ENCODE peak calls at places on chromosomes 16 and 17, in eight cellular contexts. Q is B cell, J is HepG2, X is H9, O is GM23338, T is uterus, C is cardiac muscle cell, S is GM10248. R is an unnamed sample.

GRCh38 chr17:29784661-29785060 is 145.4 kb downstream of the SSH2 start:
- DNase-seq in J (no peak), Q (no peak), S (no peak), C (no peak), X (no peak), T (no peak), O (no peak), R (no peak)

GRCh38 chr16:67857547-67858233 is 10.2 kb upstream of the CENPT start:
- DNase-seq in J (peak; percentile 96), C (no peak), S (no peak), O (peak; percentile 86), Q (no peak), T (peak; percentile 82), X (peak; percentile 78), R (no peak)

GRCh38 chr16:85364323-85365040 is 248.6 kb upstream of the GSE1 start:
- DNase-seq in S (no peak), C (no peak), X (no peak), J (no peak), O (no peak), Q (no peak), T (no peak), R (no peak)

GRCh38 chr16:30997887-30998711 is 12.3 kb downstream of the STX1B start:
- DNase-seq in T (peak; percentile 67), Q (no peak), J (peak; percentile 49), O (peak; percentile 34), S (no peak), X (no peak), C (no peak), R (no peak)

GRCh38 chr17:66431910-66432309 is 129.5 kb downstream of the PRKCA start:
- DNase-seq in C (no peak), J (no peak), O (no peak), S (no peak), Q (no peak), X (no peak), T (peak; percentile 70), R (no peak)

GRCh38 chr16:17431904-17432625 is 38.7 kb downstream of the XYLT1 start:
- DNase-seq in X (no peak), C (peak; percentile 9), S (no peak), O (no peak), Q (no peak), T (no peak), J (no peak), R (no peak)

GRCh38 chr16:52561910-52562741 is 15.2 kb upstream of the TOX3 start:
- DNase-seq in J (peak; percentile 54), C (no peak), O (no peak), Q (no peak), X (no peak), S (no peak), T (no peak), R (no peak)

GRCh38 chr16:47880653-47881052 is 275.1 kb downstream of the ABCC12 start:
- DNase-seq in X (no peak), C (no peak), O (no peak), S (no peak), T (no peak), Q (no peak), J (no peak), R (no peak)

GRCh38 chr16:53024045-53024444 is 28.7 kb downstream of the CHD9NB start:
- DNase-seq in T (no peak), O (no peak), S (no peak), C (no peak), X (no peak), Q (no peak), J (no peak), R (no peak)

GRCh38 chr17:29143894-29144293 is 36.3 kb downstream of the MYO18A start:
- DNase-seq in C (peak; percentile 42), S (no peak), J (peak; percentile 69), O (peak; percentile 58), T (no peak), Q (no peak), X (peak; percentile 69), R (peak; percentile 35)

GRCh38 chr16:85998178-85998867 is 99.4 kb downstream of the IRF8 start:
- DNase-seq in T (no peak), Q (no peak), X (no peak), S (no peak), C (no peak), O (no peak), J (no peak), R (no peak)

GRCh38 chr16:75074920-75075687 is 41.5 kb downstream of the LDHD start:
- DNase-seq in J (no peak), C (no peak), S (peak; percentile 67), O (no peak), X (no peak), T (no peak), Q (peak; percentile 74), R (no peak)

GRCh38 chr16:47375423-47375822 is 85.4 kb downstream of the ITFG1 start:
- DNase-seq in Q (no peak), S (no peak), J (no peak), T (no peak), X (no peak), O (no peak), C (no peak), R (no peak)

DNA sequence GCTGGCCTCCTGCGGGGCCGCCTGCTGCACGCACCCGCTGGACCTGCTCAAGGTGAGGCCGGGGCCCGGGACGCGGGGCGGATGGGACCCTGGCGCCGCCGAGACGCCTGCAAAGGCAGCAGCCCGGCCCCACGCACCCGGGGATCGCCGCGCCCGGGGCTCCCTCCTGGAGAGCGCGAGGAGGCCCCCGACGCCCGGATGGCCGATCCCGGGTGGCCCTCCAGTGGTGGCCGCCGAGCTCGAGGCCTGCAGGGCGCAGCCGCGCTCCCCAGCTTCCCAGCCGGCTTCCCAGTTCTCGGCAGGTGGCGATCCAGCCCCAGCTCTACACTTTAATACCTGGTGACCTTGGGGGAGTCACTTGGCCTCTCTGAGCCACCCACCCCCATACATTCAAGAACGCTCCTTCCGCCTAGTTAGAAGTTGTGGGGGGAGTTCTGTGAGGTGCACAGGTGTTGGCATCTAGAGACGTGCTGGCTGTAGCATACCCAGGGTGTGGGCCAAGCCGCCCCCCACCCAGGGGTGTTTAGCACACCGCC is 452 bp downstream of the SLC25A10 start:
- DNase-seq in C (peak; percentile 54), S (peak; percentile 59), O (no peak), T (no peak), J (peak; percentile 46), X (no peak), Q (no peak), R (peak; percentile 55)
- TF ChIP-seq CTCF in C (no peak), S (no peak), O (peak; percentile 20), T (no peak), J (peak; percentile 63), X (peak; percentile 18), Q (no peak), R (no peak)

GRCh38 chr16:13203725-13204124 is 302.3 kb downstream of the SHISA9 start:
- DNase-seq in X (no peak), T (no peak), O (no peak), S (no peak), J (no peak), Q (no peak), C (no peak), R (no peak)
- TF ChIP-seq CTCF in X (no peak), T (no peak), O (no peak), S (no peak), J (no peak), Q (peak; percentile 14), C (no peak), R (no peak)

DNA sequence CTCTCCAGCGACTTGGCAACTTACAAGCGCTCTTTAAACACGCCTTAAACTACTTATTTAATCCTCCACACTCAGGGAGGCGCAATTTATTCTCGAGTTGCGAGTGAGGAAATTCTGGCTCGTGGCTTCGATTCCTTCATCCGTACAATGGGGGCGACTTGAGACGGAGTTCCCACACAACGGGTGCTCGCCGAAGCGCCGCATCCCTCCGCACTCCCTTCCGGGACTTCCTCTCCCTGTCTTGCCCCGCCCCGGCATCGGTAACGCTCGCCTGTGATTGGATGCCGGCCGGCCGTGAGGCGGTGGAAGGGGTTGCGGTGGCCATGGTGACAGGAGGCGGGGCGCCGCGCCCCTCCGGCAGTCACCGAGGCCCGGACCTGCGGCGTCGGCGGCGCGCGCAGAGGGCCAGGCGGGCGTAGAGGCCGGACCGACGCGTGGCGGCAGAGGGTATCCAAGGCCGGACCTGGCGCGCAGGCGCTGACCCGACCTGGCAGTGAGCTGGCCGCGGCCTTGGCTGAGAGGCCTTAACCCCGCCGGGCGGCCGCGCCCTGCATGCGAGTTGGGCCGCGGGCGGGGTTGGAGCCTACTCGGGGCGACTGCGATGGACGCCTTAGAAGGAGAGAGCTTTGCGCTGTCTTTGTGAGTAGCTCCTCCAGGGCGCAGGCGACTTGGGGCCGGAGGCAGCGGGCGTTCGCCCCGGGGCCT is at the start of gene ARL2BP:
- DNase-seq in O (peak; percentile 99), Q (peak; percentile 99), S (peak; percentile 100), J (peak; percentile 96), T (peak; percentile 97), X (peak; percentile 99), C (peak; percentile 98), R (peak; percentile 98)
- TF ChIP-seq CTCF in O (peak; percentile 18), Q (no peak), S (no peak), J (no peak), T (peak; percentile 19), X (no peak), C (no peak), R (no peak)

DNA sequence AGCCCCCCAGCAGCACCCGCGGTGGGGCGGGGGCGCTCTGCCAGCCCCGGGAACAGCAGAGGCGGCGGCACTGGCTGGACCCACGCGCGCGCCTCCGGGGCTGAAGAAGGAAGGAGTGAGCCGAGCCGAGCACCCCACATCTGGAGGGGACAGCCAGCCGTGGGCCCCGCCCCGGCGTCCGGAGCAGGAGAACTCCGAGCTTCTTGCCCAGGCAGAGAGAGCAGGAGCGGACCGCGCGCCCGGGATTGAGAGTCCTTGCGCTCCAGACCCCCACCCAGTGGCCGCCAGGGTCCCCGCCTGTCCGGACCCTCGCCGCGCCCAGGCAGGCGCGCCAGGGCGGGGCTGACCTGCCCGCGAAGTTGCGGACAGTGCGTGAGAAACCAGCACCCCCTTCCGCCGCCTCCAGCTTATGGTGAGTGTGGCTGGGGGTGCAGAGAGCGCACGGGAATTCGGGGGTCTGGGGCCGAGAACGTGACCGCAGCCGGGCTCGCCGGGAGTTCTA is 921.9 kb upstream of the EEF2KMT start:
- DNase-seq in Q (no peak), J (no peak), C (peak; percentile 20), X (peak; percentile 61), S (no peak), T (no peak), O (peak; percentile 60), R (peak; percentile 71)
- TF ChIP-seq CTCF in Q (no peak), J (no peak), C (no peak), X (peak; percentile 45), S (no peak), T (no peak), O (peak; percentile 33), R (no peak)

GRCh38 chr17:11747441-11747840 is 149.2 kb downstream of the DNAH9 start:
- DNase-seq in J (no peak), Q (no peak), O (no peak), S (no peak), C (no peak), X (no peak), T (no peak), R (no peak)

GRCh38 chr17:11744696-11745095 is 146.4 kb downstream of the DNAH9 start:
- DNase-seq in Q (no peak), X (no peak), S (no peak), O (no peak), T (no peak), J (no peak), C (no peak), R (no peak)

GRCh38 chr17:11739848-11740247 is 141.6 kb downstream of the DNAH9 start:
- DNase-seq in Q (no peak), T (no peak), S (no peak), C (peak; percentile 7), O (no peak), J (no peak), X (no peak), R (no peak)

GRCh38 chr17:11738151-11738550 is 139.9 kb downstream of the DNAH9 start:
- DNase-seq in O (no peak), S (no peak), Q (no peak), J (no peak), T (no peak), X (no peak), C (no peak), R (no peak)

GRCh38 chr17:11742891-11743290 is 144.6 kb downstream of the DNAH9 start:
- DNase-seq in J (no peak), X (peak; percentile 47), C (peak; percentile 45), O (peak; percentile 0), T (no peak), S (no peak), Q (no peak), R (no peak)
- TF ChIP-seq CTCF in J (peak; percentile 35), X (peak; percentile 59), C (no peak), O (no peak), T (no peak), S (no peak), Q (no peak), R (no peak)

R was measured in nephron progenitor cell.